ENCODE peak calls at places on chromosome 22, in four cellular contexts. G is nephron progenitor cell, R is kidney, I is fibroblast of lung. B is an unnamed sample.

GRCh38 chr22:41288245-41288946 is 2.4 kb upstream of the RANGAP1 start:
- DNase-seq in I (peak; percentile 84), G (no peak), R (peak; percentile 50), B (peak; percentile 84)

GRCh38 chr22:24059121-24059520 is 48.0 kb downstream of the CABIN1 start:
- DNase-seq in I (peak; percentile 99), R (no peak), G (no peak), B (no peak)

GRCh38 chr22:33654173-33654890 is 265.9 kb downstream of the LARGE1 start:
- DNase-seq in G (no peak), I (no peak), R (no peak), B (peak; percentile 28)

GRCh38 chr22:30754971-30755759 is 60.5 kb downstream of the OSBP2 start:
- DNase-seq in G (peak; percentile 41), I (peak; percentile 75), R (no peak), B (peak; percentile 81)

GRCh38 chr22:37892566-37893338 is 13.3 kb upstream of the MICALL1 start:
- DNase-seq in G (no peak), R (no peak), I (no peak), B (no peak)

GRCh38 chr22:32202539-32203180 is 2.2 kb downstream of the RFPL2 start:
- DNase-seq in R (no peak), G (peak; percentile 62), I (peak; percentile 41), B (peak; percentile 84)

GRCh38 chr22:40348025-40348658 is 1.8 kb downstream of the ADSL start:
- DNase-seq in I (peak; percentile 45), G (peak; percentile 35), R (no peak), B (peak; percentile 72)

GRCh38 chr22:35380537-35381423 is at the start of gene HMOX1:
- DNase-seq in I (peak; percentile 86), R (peak; percentile 97), G (peak; percentile 87), B (peak; percentile 96)

GRCh38 chr22:41123151-41123550 is 30.8 kb downstream of the EP300 start:
- DNase-seq in R (no peak), G (no peak), I (peak; percentile 53), B (no peak)

GRCh38 chr22:36467946-36468345 is 13.5 kb downstream of the TXN2 start:
- DNase-seq in I (peak; percentile 98), G (no peak), R (no peak), B (peak; percentile 39)

GRCh38 chr22:24875862-24876506 is 70.0 kb downstream of the SGSM1 start:
- DNase-seq in I (peak; percentile 3), R (no peak), G (peak; percentile 91), B (peak; percentile 63)

GRCh38 chr22:21972293-21972779 is 10.3 kb downstream of the TOP3B start:
- DNase-seq in G (peak; percentile 75), R (no peak), I (no peak), B (peak; percentile 43)

GRCh38 chr22:40621309-40622151 is 15.0 kb downstream of the MRTFA start:
- DNase-seq in I (no peak), R (no peak), G (no peak), B (no peak)

GRCh38 chr22:24474221-24474620 is 20.9 kb upstream of the UPB1 start:
- DNase-seq in G (no peak), I (peak; percentile 96), R (no peak), B (peak; percentile 34)

GRCh38 chr22:20566420-20567260 is 59.2 kb downstream of the MED15 start:
- DNase-seq in R (no peak), G (no peak), I (peak; percentile 85), B (peak; percentile 46)

GRCh38 chr22:33007485-33007884 is 50.7 kb downstream of the SYN3 start:
- DNase-seq in R (no peak), I (no peak), G (no peak), B (no peak)

GRCh38 chr22:25700996-25701815 is 40.8 kb upstream of the MYO18B start:
- DNase-seq in G (no peak), R (no peak), I (peak; percentile 23), B (peak; percentile 34)

GRCh38 chr22:46073683-46074504 is 76.4 kb upstream of the PPARA start:
- DNase-seq in I (peak; percentile 27), G (no peak), R (peak; percentile 74), B (no peak)

GRCh38 chr22:35138521-35138920 is 72.6 kb downstream of the ISX start:
- DNase-seq in R (no peak), I (no peak), G (no peak), B (no peak)

GRCh38 chr22:36332623-36333331 is 55.0 kb downstream of the MYH9 start:
- DNase-seq in R (no peak), G (peak; percentile 18), I (peak; percentile 91), B (peak; percentile 71)

GRCh38 chr22:16959345-16959930 is 48.6 kb downstream of the GAB4 start:
- DNase-seq in G (no peak), I (no peak), R (peak; percentile 40), B (no peak)

GRCh38 chr22:26713823-26714449 is 56.5 kb downstream of the MIAT start:
- DNase-seq in I (peak; percentile 89), G (no peak), R (no peak), B (peak; percentile 21)

DNA sequence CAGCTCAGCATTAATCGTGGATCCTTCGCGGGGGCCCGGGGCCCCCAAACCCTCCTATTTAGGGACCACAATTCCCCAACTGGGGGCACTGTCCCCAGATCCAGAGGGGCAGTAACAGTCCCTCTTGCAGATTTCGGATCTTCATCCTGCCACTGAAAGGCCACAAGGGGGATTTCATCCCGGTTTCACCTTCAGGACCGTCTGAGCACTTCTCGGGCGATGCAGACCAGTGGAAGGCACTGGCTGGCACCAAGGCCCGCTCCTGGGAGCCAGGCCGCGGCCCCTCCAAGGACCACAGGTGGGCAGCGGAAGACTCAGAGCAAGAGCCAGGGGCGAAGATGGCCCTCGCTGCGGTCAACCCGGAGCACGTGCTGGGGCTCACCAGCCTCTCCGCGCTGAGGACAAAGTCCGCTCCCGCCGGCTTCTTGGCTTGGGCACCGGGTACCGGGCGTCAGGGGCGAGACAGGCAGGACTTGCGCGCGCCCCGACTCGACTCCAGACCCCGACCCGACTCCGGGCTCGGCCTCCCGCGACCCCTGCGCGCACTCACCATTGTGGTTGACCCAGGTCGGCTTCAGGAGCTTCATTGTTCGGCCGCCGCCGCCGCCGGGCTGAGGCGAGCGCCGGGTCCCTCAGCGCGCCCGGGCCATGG is 517 bp downstream of the HIRA start:
- DNase-seq in I (peak; percentile 37), R (peak; percentile 85), G (no peak), B (peak; percentile 80)
- TF ChIP-seq CTCF in I (peak; percentile 22), R (no peak), G (peak; percentile 28), B (peak; percentile 8)

GRCh38 chr22:43534916-43535315 is 123.1 kb downstream of the MPPED1 start:
- DNase-seq in R (no peak), G (no peak), I (no peak), B (no peak)

GRCh38 chr22:43539572-43540533 is 128.0 kb downstream of the MPPED1 start:
- DNase-seq in G (no peak), R (peak; percentile 63), I (no peak), B (no peak)

GRCh38 chr22:43535336-43535735 is 123.5 kb downstream of the MPPED1 start:
- DNase-seq in G (no peak), R (no peak), I (no peak), B (no peak)

GRCh38 chr22:43535741-43536140 is 123.9 kb downstream of the MPPED1 start:
- DNase-seq in G (no peak), I (no peak), R (no peak), B (no peak)

DNA sequence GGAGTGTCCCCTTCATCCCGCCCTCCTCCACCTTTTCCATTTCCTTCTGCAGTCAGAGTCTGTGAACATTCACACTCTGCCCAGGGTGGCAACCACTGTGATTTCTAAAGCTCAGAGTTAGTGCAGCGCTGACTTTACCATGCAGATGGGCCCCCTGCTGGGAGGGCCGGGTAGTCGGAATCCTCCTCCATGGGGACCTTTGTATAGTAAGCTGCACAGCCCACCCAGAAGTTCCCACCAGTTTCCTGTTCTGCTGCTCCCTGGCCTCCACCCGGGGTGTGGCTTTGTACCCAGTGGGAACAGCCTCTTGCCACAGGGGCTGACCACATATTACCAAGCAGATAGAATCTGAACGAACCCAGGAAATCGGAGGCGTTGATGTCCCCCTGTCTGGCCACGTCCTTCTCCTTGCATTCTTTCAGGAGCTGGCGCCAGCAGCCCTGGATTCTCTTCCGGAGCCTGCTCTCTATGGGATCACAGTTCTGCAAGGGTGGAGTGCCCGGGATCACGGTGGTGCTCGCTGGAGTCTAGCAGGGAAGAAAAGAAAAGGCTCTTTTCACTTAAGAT is 125.3 kb downstream of the MPPED1 start:
- DNase-seq in G (no peak), I (no peak), R (peak; percentile 45), B (no peak)
- TF ChIP-seq CTCF in G (no peak), I (no peak), R (no peak), B (no peak)

DNA sequence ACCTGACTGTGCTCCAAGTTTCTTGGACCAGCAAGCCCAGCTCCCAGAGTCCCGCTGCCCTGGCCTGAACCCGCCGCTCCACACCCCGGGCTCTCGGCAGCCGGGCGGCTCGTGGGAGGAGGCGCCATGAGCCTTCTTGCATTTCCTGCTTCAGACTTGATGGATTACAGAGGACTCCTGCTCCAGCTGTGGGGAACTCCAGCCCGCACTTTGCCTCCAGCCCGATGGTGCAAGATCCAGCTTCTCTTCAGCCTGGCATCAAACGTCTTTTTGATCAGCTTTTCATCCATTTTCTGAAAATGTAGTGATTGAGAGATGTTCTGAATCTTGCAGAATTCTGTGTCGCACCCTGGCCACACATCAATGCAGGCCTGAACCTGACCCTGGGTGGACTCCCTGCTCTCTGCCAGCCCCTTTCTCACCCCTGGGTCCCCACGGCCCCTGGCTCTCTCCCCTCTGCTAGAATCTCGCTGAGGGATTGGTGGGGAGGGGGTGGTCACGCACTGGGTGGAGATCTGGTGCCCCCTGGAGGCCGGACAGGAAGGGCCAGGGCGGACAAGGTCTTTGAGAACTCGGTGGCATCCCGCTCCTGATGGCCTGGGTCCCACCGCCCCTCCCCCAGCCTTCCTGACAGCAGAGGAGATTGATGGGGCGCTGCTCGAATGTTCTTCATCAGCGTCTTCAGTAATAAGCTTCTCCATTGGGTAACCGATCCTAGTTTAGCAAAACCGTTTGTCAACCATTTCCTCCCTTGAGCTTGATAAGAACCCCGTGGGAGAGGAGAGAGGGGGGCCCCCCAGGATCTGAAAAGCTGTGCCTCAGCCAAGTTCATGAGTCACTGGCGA is 12.1 kb upstream of the NFAM1 start:
- DNase-seq in I (peak; percentile 88), G (peak; percentile 95), R (peak; percentile 95), B (peak; percentile 89)
- TF ChIP-seq CTCF in I (peak; percentile 76), G (peak; percentile 87), R (peak; percentile 43), B (peak; percentile 74)

GRCh38 chr22:47199949-47200272 is 437.5 kb downstream of the TBC1D22A start:
- DNase-seq in I (no peak), G (no peak), R (no peak), B (no peak)
- TF ChIP-seq CTCF in I (no peak), G (no peak), R (no peak), B (no peak)

DNA sequence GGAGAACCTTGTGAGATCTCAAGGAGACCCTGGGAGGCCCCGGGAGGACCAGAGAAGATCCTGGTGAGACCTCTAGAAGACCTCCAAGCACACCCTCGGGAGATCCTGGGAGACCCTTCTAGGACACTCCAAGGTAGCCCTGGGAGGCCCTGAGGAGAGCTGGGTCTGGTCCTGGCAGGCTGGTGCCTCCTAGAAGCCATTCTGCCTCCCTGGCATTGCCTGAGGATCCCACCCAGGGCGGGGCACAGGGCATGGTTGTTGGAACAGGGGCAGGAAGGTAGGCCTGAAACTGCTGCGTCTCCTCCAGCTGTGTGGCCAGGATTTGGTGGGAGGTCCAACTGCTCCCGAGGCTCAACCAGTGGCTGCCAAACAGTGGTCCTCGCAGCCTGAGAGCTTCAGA is 91.2 kb upstream of the SHISAL1 start:
- DNase-seq in R (peak; percentile 55), I (no peak), G (no peak), B (no peak)
- TF ChIP-seq CTCF in R (no peak), I (no peak), G (no peak), B (no peak)

GRCh38 chr22:27723150-27723549 is 78.4 kb downstream of the MN1 start:
- DNase-seq in G (no peak), I (no peak), R (no peak), B (no peak)
- TF ChIP-seq CTCF in G (no peak), I (no peak), R (no peak), B (no peak)

B was measured in hepatocyte.